ENCODE peak calls at places on chromosomes 4 and X, in eight cellular contexts. M is upper lobe of right lung, B is SK-N-DZ, L is COLO829, G is IMR-90, Y is omental fat pad, X is AG10803, W is thyroid gland. R is an unnamed sample.

GRCh38 chr4:152535236-152535902 is 523 bp downstream of the FBXW7 start:
- DNase-seq in M (no peak), B (no peak), L (no peak), G (no peak), Y (no peak), X (no peak), W (no peak), R (no peak)

GRCh38 chr4:76683154-76683553 is 214.8 kb downstream of the SOWAHB start:
- DNase-seq in M (no peak), B (no peak), L (no peak), G (no peak), Y (no peak), X (no peak), W (no peak), R (no peak)

GRCh38 chrX:119481218-119481875 is 13.1 kb downstream of the SLC25A5 start:
- DNase-seq in M (peak), B (no peak), L (no peak), G (no peak), Y (no peak), X (no peak), W (peak), R (no peak)

GRCh38 chr4:87151730-87152129 is 68.7 kb downstream of the KLHL8 start:
- DNase-seq in M (no peak), B (no peak), L (no peak), G (no peak), Y (no peak), X (peak), W (no peak), R (no peak)

GRCh38 chr4:107951551-107951950 is 20.2 kb downstream of the CYP2U1 start:
- DNase-seq in M (no peak), B (no peak), L (no peak), G (peak), Y (no peak), X (peak), W (no peak), R (no peak)

GRCh38 chrX:84611843-84612636 is 109.8 kb upstream of the HDX start:
- DNase-seq in M (no peak), B (no peak), L (no peak), G (no peak), Y (no peak), X (no peak), W (peak), R (no peak)

GRCh38 chr4:184887947-184888346 is 62.2 kb upstream of the ACSL1 start:
- DNase-seq in M (no peak), B (no peak), L (no peak), G (no peak), Y (no peak), X (no peak), W (no peak), R (no peak)

GRCh38 chr4:81648576-81649272 is 177.0 kb upstream of the RASGEF1B start:
- DNase-seq in M (no peak), B (no peak), L (no peak), G (no peak), Y (no peak), X (no peak), W (peak), R (peak)

GRCh38 chrX:107599371-107599970 is 28.8 kb upstream of the PRPS1 start:
- DNase-seq in M (no peak), B (no peak), L (no peak), G (no peak), Y (no peak), X (no peak), W (no peak), R (no peak)

GRCh38 chr4:16264798-16265197 is 38.5 kb upstream of the TAPT1 start:
- DNase-seq in M (no peak), B (no peak), L (peak), G (peak), Y (no peak), X (peak), W (no peak), R (no peak)

GRCh38 chr4:36651253-36651652 is 369.8 kb downstream of the DTHD1 start:
- DNase-seq in M (no peak), B (no peak), L (no peak), G (no peak), Y (no peak), X (no peak), W (no peak), R (no peak)

GRCh38 chr4:154004859-154005520 is 216.1 kb upstream of the SFRP2 start:
- DNase-seq in M (no peak), B (no peak), L (peak), G (no peak), Y (no peak), X (peak), W (no peak), R (no peak)

GRCh38 chrX:40247848-40248622 is 150.3 kb upstream of the BCOR start:
- DNase-seq in M (no peak), B (peak), L (no peak), G (no peak), Y (no peak), X (no peak), W (no peak), R (no peak)

GRCh38 chr4:1356181-1356998 is 9.4 kb downstream of the UVSSA start:
- DNase-seq in M (no peak), B (peak), L (no peak), G (peak), Y (peak), X (peak), W (peak), R (peak)

GRCh38 chr4:162793004-162793403 is 373.7 kb downstream of the NAF1 start:
- DNase-seq in M (no peak), B (no peak), L (no peak), G (no peak), Y (no peak), X (no peak), W (no peak), R (no peak)

GRCh38 chr4:2761035-2761923 is 5.1 kb upstream of the TNIP2 start:
- DNase-seq in M (peak), B (peak), L (no peak), G (no peak), Y (no peak), X (no peak), W (peak), R (no peak)

GRCh38 chrX:105013719-105014118 is 206.8 kb downstream of the TEX13A start:
- DNase-seq in M (no peak), B (no peak), L (no peak), G (no peak), Y (no peak), X (no peak), W (no peak), R (no peak)

GRCh38 chr4:113951263-113951662 is 28.2 kb downstream of the ARSJ start:
- DNase-seq in M (no peak), B (no peak), L (no peak), G (peak), Y (no peak), X (peak), W (no peak), R (no peak)

GRCh38 chrX:38426785-38427184 is 74.4 kb downstream of the OTC start:
- DNase-seq in M (no peak), B (no peak), L (no peak), G (no peak), Y (no peak), X (no peak), W (no peak), R (no peak)

GRCh38 chr4:94833394-94833793 is 75.6 kb downstream of the BMPR1B start:
- DNase-seq in M (no peak), B (no peak), L (no peak), G (peak), Y (no peak), X (no peak), W (no peak), R (no peak)